ENCODE peak calls at places on chromosomes 1 and 21, in eight cellular contexts. U, V, O, K, Y, B, F and Z are unnamed samples. For H3K9me3, the result is how much of the 10 kb centered on the place peaks cover.

GRCh38 chr21:43343992-43344886 is 82.7 kb downstream of the SIK1 start:
- DNase-seq in Y (no peak), O (no peak), K (peak), V (no peak), F (peak), B (no peak), U (peak), Z (peak)

GRCh38 chr1:12078938-12079861 is 16.1 kb downstream of the TNFRSF8 start:
- DNase-seq in V (peak), K (no peak), B (no peak), F (no peak), O (no peak), Y (peak), U (peak), Z (no peak)

GRCh38 chr1:27787895-27788294 is 14.9 kb downstream of the STX12 start:
- DNase-seq in V (no peak), U (no peak), F (no peak), K (no peak), Y (no peak), B (no peak), O (no peak), Z (no peak)

GRCh38 chr1:42173961-42174715 is 9.6 kb upstream of the GUCA2A start:
- DNase-seq in K (no peak), Y (no peak), V (no peak), O (no peak), U (no peak), B (no peak), F (no peak), Z (no peak)

GRCh38 chr1:3776231-3777030 is 3.9 kb downstream of the SMIM1 start:
- DNase-seq in O (no peak), Y (no peak), F (no peak), K (no peak), U (no peak), B (no peak), V (no peak), Z (no peak)

GRCh38 chr21:34372321-34372720 is 3.0 kb upstream of the SMIM11 start:
- DNase-seq in Y (no peak), V (no peak), B (no peak), F (no peak), U (no peak), K (no peak), O (no peak), Z (no peak)

GRCh38 chr1:3651939-3652537 is at the start of gene TP73:
- DNase-seq in Y (no peak), B (no peak), K (no peak), O (no peak), U (no peak), V (no peak), F (no peak), Z (no peak)

GRCh38 chr1:223712184-223712855 is at the start of gene CAPN2:
- DNase-seq in K (peak), F (peak), V (peak), Y (peak), B (peak), O (peak), U (peak), Z (peak)

GRCh38 chr1:153192697-153193096 is 10.5 kb upstream of the LELP1 start:
- DNase-seq in O (no peak), V (no peak), B (no peak), K (no peak), F (peak), U (no peak), Y (no peak), Z (no peak)

GRCh38 chr1:223683586-223684487 is 18.3 kb upstream of the CAPN8 start:
- DNase-seq in O (peak), U (peak), F (peak), V (no peak), B (no peak), Y (peak), K (peak), Z (no peak)

GRCh38 chr1:212147581-212148033 is 112.1 kb downstream of the DTL start:
- DNase-seq in Y (no peak), K (peak), V (no peak), U (peak), B (no peak), O (no peak), F (peak), Z (peak)

GRCh38 chr1:5390497-5390896 is 601.7 kb downstream of the NPHP4 start:
- DNase-seq in V (no peak), B (no peak), F (no peak), K (no peak), U (no peak), Y (no peak), O (no peak), Z (no peak)

GRCh38 chr1:232880354-232880753 is 70.1 kb upstream of the NTPCR start:
- DNase-seq in Y (no peak), F (peak), U (peak), O (no peak), V (no peak), B (no peak), K (no peak), Z (no peak)

GRCh38 chr1:201508809-201509208 is 1.9 kb upstream of the CSRP1 start:
- DNase-seq in V (peak), F (no peak), Y (no peak), O (no peak), B (no peak), U (no peak), K (no peak), Z (no peak)

GRCh38 chr21:31161157-31161556 is 122.9 kb upstream of the KRTAP19-8 start:
- DNase-seq in K (no peak), F (no peak), B (no peak), Y (no peak), V (no peak), U (no peak), O (no peak), Z (no peak)

GRCh38 chr21:19123053-19123452 is 719.5 kb upstream of the TMPRSS15 start:
- DNase-seq in U (no peak), K (no peak), Y (no peak), F (no peak), B (no peak), V (no peak), O (no peak), Z (no peak)

GRCh38 chr21:19123525-19123924 is 719.9 kb upstream of the TMPRSS15 start:
- DNase-seq in O (no peak), F (no peak), B (no peak), U (no peak), V (no peak), Y (no peak), K (no peak), Z (no peak)

GRCh38 chr21:19120591-19120990 is 717.0 kb upstream of the TMPRSS15 start:
- DNase-seq in Y (no peak), U (no peak), B (no peak), O (no peak), K (no peak), V (no peak), F (no peak), Z (no peak)

DNA sequence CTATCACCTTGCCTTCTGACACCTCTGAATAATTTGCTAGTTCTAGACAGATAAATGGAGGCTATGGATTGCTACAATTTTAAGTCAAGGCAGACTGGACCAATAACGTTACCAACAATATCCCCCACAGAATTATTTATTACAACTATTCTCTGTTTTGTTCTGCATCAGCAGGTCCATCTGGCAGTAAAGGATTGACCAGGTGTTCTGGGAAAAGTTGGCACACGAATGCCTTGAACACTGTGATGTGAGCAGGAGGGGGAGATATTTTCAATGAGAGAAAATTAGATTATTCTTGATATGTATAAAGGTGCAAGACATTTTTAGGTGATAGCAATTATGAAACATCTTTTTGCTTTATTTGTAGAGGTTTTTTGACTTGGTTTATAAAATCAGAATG is 718.8 kb upstream of the TMPRSS15 start:
- DNase-seq in O (no peak), F (no peak), K (no peak), B (no peak), U (no peak), V (no peak), Y (no peak), Z (no peak)
- H3K9me3 ChIP-seq in O (under half), F (under half), K (under half), B (under half), U (under half), V (under half), Y (under half), Z (under half)

GRCh38 chr1:23019094-23019850 is at the start of gene KDM1A:
- DNase-seq in B (peak), U (peak), Y (peak), O (peak), F (peak), V (peak), K (peak), Z (peak)
- TF ChIP-seq CTCF in B (peak), U (no peak), Y (no peak), O (no peak), F (no peak), V (no peak), K (no peak), Z (no peak)

DNA sequence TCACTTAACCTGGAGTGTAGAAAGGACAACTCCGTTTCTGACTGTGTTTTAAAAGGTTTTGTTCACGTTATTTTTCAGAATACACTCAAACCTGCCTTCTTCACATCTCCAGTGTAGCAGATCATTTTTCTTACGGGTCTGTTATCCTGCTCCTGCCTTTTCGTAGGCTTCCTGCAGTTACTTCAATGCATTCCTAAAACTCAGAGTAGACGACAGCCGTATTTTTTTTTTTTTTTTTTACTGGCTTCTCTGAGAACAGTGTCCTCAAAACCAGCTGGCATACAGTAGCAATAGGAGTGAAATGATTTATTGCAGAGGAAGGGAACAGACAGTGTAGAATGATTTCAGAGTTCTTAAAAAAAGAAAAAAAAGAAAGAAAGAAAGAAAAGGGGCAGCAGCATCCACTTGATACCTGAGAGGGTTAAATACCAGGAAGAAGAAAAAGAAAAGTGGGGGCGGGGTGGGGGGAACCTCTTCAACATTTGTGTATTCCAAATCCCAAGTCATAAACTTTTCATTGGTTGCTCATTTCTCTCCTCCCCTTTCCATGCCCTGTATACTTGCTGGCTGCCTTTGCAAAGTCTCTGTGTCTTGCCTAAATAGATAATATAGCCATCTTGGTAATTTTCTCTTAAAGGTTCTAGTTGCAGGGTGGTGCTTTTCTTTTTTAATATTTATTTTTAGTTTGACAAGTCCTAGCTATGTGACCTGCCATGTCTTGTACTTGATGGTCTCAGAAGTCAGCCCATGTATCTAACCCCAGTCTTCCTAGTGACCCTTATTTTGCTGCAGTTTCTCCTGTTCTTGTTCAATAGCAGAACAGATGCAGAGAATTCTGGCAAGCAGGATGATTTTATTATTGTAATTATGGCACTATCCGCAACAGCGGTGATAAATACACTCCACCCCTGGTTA is 2.8 kb downstream of the TGFB2 start:
- DNase-seq in B (no peak), V (peak), K (no peak), U (no peak), O (no peak), Y (no peak), F (no peak), Z (no peak)
- H3K4me3 ChIP-seq in B (peak), V (peak), K (peak), U (peak), O (peak), Y (no peak), F (peak), Z (peak)

GRCh38 chr21:45029968-45030636 is 44.3 kb upstream of the ADARB1 start:
- DNase-seq in K (no peak), V (no peak), F (no peak), Y (no peak), U (no peak), O (no peak), B (peak), Z (no peak)

GRCh38 chr21:45031231-45032191 is 42.9 kb upstream of the ADARB1 start:
- DNase-seq in F (no peak), Y (no peak), O (no peak), V (no peak), K (no peak), U (no peak), B (peak), Z (no peak)

GRCh38 chr21:45027241-45028196 is 46.9 kb upstream of the ADARB1 start:
- DNase-seq in U (no peak), O (no peak), K (no peak), Y (no peak), F (no peak), V (peak), B (peak), Z (no peak)

GRCh38 chr21:45030637-45031218 is 43.7 kb upstream of the ADARB1 start:
- DNase-seq in V (no peak), U (no peak), B (peak), O (no peak), K (no peak), F (no peak), Y (no peak), Z (no peak)

GRCh38 chr21:45029298-45029967 is 44.9 kb upstream of the ADARB1 start:
- DNase-seq in K (no peak), V (no peak), B (peak), Y (no peak), F (no peak), U (no peak), O (peak), Z (no peak)
- H3K9me3 ChIP-seq in K (under half), V (under half), B (under half), Y (under half), F (under half), U (under half), O (under half), Z (under half)